ENCODE peak calls at places on chromosome 21, in eight cellular contexts. X is breast epithelium, Y is stomach, K is esophagus muscularis mucosa, M is HepG2, Q is HCT116, L is transverse colon, A is Panc1. O is an unnamed sample. For H3K9me3, the result is how much of the 10 kb centered on the place peaks cover.

GRCh38 chr21:42939581-42940413 is 14.4 kb upstream of the ERVH48-1 start:
- DNase-seq in X (peak), Y (peak), K (peak), M (peak), Q (no peak), L (peak), A (peak), O (no peak)

GRCh38 chr21:33121715-33122475 is 52.0 kb downstream of the OLIG1 start:
- DNase-seq in X (peak), Y (no peak), K (no peak), M (no peak), Q (peak), L (no peak), A (no peak), O (no peak)

GRCh38 chr21:42063206-42063577 is 7.9 kb upstream of the UMODL1 start:
- DNase-seq in X (no peak), Y (peak), K (no peak), M (no peak), Q (no peak), L (peak), A (no peak), O (no peak)

GRCh38 chr21:35925497-35925896 is 134.8 kb downstream of the SETD4 start:
- DNase-seq in X (peak), Y (peak), K (peak), M (peak), Q (no peak), L (no peak), A (no peak), O (no peak)

GRCh38 chr21:35840197-35840799 is 220.0 kb downstream of the SETD4 start:
- DNase-seq in X (peak), Y (peak), K (no peak), M (peak), Q (peak), L (peak), A (peak), O (no peak)

GRCh38 chr21:36190736-36191135 is 34.1 kb downstream of the DOP1B start:
- DNase-seq in X (no peak), Y (no peak), K (no peak), M (no peak), Q (no peak), L (no peak), A (no peak), O (no peak)

GRCh38 chr21:33377221-33377620 is 26.0 kb upstream of the IFNGR2 start:
- DNase-seq in X (no peak), Y (no peak), K (no peak), M (no peak), Q (no peak), L (no peak), A (no peak), O (peak)

GRCh38 chr21:20334585-20334984 is 663.6 kb upstream of the NCAM2 start:
- DNase-seq in X (no peak), Y (no peak), K (no peak), M (no peak), Q (no peak), L (no peak), A (no peak), O (no peak)

GRCh38 chr21:18030248-18030647 is 211.1 kb upstream of the C21orf91 start:
- DNase-seq in X (no peak), Y (no peak), K (no peak), M (no peak), Q (no peak), L (no peak), A (no peak), O (no peak)

GRCh38 chr21:45039309-45040113 is 34.9 kb upstream of the ADARB1 start:
- DNase-seq in X (no peak), Y (no peak), K (no peak), M (no peak), Q (no peak), L (no peak), A (no peak), O (peak)

DNA sequence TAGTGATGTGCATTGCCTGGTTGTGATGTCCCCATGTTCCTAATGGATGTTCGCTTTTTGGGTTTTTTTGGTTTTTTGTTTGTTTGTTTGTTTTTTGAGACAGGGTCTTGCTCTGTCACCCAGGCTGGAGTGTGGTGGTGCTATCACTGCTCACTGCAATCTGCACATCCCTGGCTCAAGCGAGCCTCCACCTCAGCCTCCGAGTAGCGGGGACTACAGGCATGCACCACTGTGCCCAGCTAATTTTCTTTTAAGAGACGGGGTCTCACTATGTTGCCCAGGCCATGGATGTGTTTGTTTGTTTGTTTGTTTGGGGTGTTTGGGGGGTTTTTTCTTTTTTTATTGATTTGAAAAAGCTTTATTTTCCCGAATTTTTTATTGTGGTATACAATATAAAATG is 2.1 kb downstream of the COL6A2 start:
- DNase-seq in X (peak), Y (peak), K (peak), M (no peak), Q (no peak), L (no peak), A (no peak), O (peak)
- H3K4me3 ChIP-seq in X (peak), Y (peak), K (peak), M (no peak), Q (no peak), L (peak), A (no peak), O (peak)

GRCh38 chr21:37383784-37384311 is 17.3 kb downstream of the DYRK1A start:
- DNase-seq in X (no peak), Y (no peak), K (no peak), M (no peak), Q (no peak), L (no peak), A (no peak), O (no peak)
- H3K9me3 ChIP-seq in X (under half), Y (under half), K (under half), M (under half), Q (under half), L (under half), A (under half), O (under half)

DNA sequence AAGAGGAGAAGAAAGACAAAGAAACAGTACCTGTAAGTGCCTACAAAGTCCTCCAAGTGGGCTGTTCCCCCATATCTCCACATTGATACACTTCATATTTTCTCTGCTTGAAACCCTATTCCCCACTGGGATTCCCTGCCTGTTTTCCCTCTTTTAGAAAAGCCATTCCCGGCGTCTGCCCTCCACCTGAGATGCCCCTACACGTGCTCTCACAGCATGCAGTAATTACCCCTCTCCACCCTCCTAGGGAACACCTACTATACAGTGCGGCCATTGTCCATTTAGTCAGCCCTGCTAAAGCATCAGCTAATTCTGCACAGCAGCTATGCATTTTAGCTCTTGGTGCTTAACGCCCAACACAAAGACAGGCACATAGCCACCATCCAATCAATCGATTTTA is 135.7 kb upstream of the TIAM1 start:
- DNase-seq in X (no peak), Y (no peak), K (no peak), M (no peak), Q (no peak), L (no peak), A (no peak), O (no peak)
- TF ChIP-seq POLR2AphosphoS5 in X (no peak), Y (no peak), K (no peak), M (no peak), Q (no peak), L (no peak), A (no peak), O (no peak)

GRCh38 chr21:25506887-25507286 is 100.4 kb downstream of the MRPL39 start:
- DNase-seq in X (no peak), Y (no peak), K (no peak), M (no peak), Q (no peak), L (no peak), A (peak), O (no peak)

GRCh38 chr21:25509862-25510261 is 97.4 kb downstream of the MRPL39 start:
- DNase-seq in X (no peak), Y (no peak), K (no peak), M (no peak), Q (no peak), L (no peak), A (no peak), O (no peak)

GRCh38 chr21:25507522-25507921 is 99.8 kb downstream of the MRPL39 start:
- DNase-seq in X (no peak), Y (no peak), K (no peak), M (no peak), Q (no peak), L (no peak), A (no peak), O (no peak)

GRCh38 chr21:25506268-25506667 is 101.0 kb downstream of the MRPL39 start:
- DNase-seq in X (no peak), Y (no peak), K (no peak), M (no peak), Q (no peak), L (no peak), A (no peak), O (no peak)

GRCh38 chr21:25508364-25508763 is 98.9 kb downstream of the MRPL39 start:
- DNase-seq in X (no peak), Y (no peak), K (no peak), M (no peak), Q (no peak), L (no peak), A (no peak), O (no peak)
- H3K4me3 ChIP-seq in X (no peak), Y (no peak), K (no peak), M (no peak), Q (no peak), L (no peak), A (no peak), O (no peak)